ENCODE peak calls at places on chromosomes 13 and 19, in five cellular contexts. Z is stimulated activated CD4-positive, alpha-beta T cell treated with anti-CD3 and anti-CD28 coated beads, Interleukin-4, amount 100 ng/mL, for 24 hours; X is fibroblast of the aortic adventitia; Y is naive thymus-derived CD8-positive, alpha-beta T cell; Q is COR-L47. M is an unnamed sample.

GRCh38 chr19:10334340-10335148 is 1.2 kb upstream of the RAVER1 start:
- DNase-seq in Z (peak), X (peak), Y (peak), Q (peak), M (peak)

GRCh38 chr13:97986841-97987240 is 33.4 kb downstream of the IPO5 start:
- DNase-seq in Z (no peak), X (no peak), Y (no peak), Q (no peak), M (no peak)

GRCh38 chr13:100657881-100658315 is 16.7 kb downstream of the TMTC4 start:
- DNase-seq in Z (no peak), X (no peak), Y (no peak), Q (no peak), M (no peak)

GRCh38 chr13:37029617-37030016 is 29.0 kb downstream of the EXOSC8 start:
- DNase-seq in Z (no peak), X (peak), Y (no peak), Q (no peak), M (no peak)

GRCh38 chr19:34171539-34171876 is 796 bp upstream of the LSM14A start:
- DNase-seq in Z (peak), X (peak), Y (no peak), Q (no peak), M (no peak)

GRCh38 chr13:110445183-110445582 is 116.3 kb downstream of the RAB20 start:
- DNase-seq in Z (no peak), X (no peak), Y (no peak), Q (no peak), M (no peak)

GRCh38 chr19:46218160-46218559 is 11.4 kb upstream of the IGFL1 start:
- DNase-seq in Z (peak), X (peak), Y (no peak), Q (no peak), M (no peak)

GRCh38 chr19:46745521-46746280 is at the start of gene FKRP:
- DNase-seq in Z (peak), X (no peak), Y (peak), Q (no peak), M (no peak)

GRCh38 chr13:110387451-110388140 is 80.5 kb downstream of the COL4A2 start:
- DNase-seq in Z (no peak), X (peak), Y (no peak), Q (no peak), M (no peak)

GRCh38 chr19:1417145-1417544 is 9.8 kb downstream of the DAZAP1 start:
- DNase-seq in Z (no peak), X (peak), Y (no peak), Q (no peak), M (no peak)

GRCh38 chr13:50208826-50209335 is 193.6 kb downstream of the KCNRG start:
- DNase-seq in Z (no peak), X (peak), Y (no peak), Q (no peak), M (no peak)

GRCh38 chr19:47111081-47111589 is 2.4 kb downstream of the ZC3H4 start:
- DNase-seq in Z (peak), X (no peak), Y (peak), Q (peak), M (no peak)

GRCh38 chr13:111210488-111210887 is 95.4 kb downstream of the ARHGEF7 start:
- DNase-seq in Z (no peak), X (peak), Y (no peak), Q (no peak), M (no peak)

GRCh38 chr19:56839665-56840451 is 668 bp downstream of the PEG3 start:
- DNase-seq in Z (no peak), X (no peak), Y (no peak), Q (no peak), M (no peak)

GRCh38 chr13:51643114-51643881 is 59.0 kb downstream of the WDFY2 start:
- DNase-seq in Z (no peak), X (peak), Y (no peak), Q (no peak), M (no peak)

GRCh38 chr19:21482863-21483276 is 22.5 kb upstream of the ZNF429 start:
- DNase-seq in Z (peak), X (peak), Y (peak), Q (no peak), M (peak)

GRCh38 chr13:25690582-25690981 is 318.8 kb downstream of the ATP8A2 start:
- DNase-seq in Z (no peak), X (no peak), Y (no peak), Q (no peak), M (no peak)

GRCh38 chr13:20924758-20925394 is 22.3 kb upstream of the XPO4 start:
- DNase-seq in Z (peak), X (peak), Y (peak), Q (peak), M (peak)

GRCh38 chr13:83450586-83450985 is 431.7 kb downstream of the SLITRK1 start:
- DNase-seq in Z (no peak), X (peak), Y (no peak), Q (no peak), M (no peak)

GRCh38 chr13:108346376-108346775 is 76.9 kb downstream of the TNFSF13B start:
- DNase-seq in Z (peak), X (no peak), Y (no peak), Q (no peak), M (no peak)

GRCh38 chr19:18861235-18861634 is 29.5 kb downstream of the UPF1 start:
- DNase-seq in Z (no peak), X (no peak), Y (no peak), Q (no peak), M (no peak)

GRCh38 chr19:44746946-44747738 is 1.4 kb upstream of the BCL3 start:
- DNase-seq in Z (peak), X (peak), Y (peak), Q (no peak), M (no peak)

GRCh38 chr19:50203281-50204080 is at the start of gene MYH14:
- DNase-seq in Z (no peak), X (no peak), Y (no peak), Q (no peak), M (peak)